ENCODE peak calls at places on chromosomes 13 and 19, in five cellular contexts. E, Y, A, B and Q are unnamed samples.

GRCh38 chr19:16405797-16406196 is 66.0 kb downstream of the EPS15L1 start:
- DNase-seq in E (no peak), Y (no peak), A (no peak), B (no peak), Q (no peak)

GRCh38 chr19:51808333-51808986 is 13.5 kb downstream of the FPR3 start:
- DNase-seq in E (no peak), Y (no peak), A (no peak), B (peak), Q (no peak)

GRCh38 chr13:98514268-98514667 is 62.6 kb downstream of the STK24 start:
- DNase-seq in E (no peak), Y (no peak), A (no peak), B (no peak), Q (no peak)

GRCh38 chr19:7401694-7402093 is 53.0 kb downstream of the ARHGEF18 start:
- DNase-seq in E (no peak), Y (no peak), A (no peak), B (no peak), Q (no peak)

GRCh38 chr19:28313633-28314032 is 899.3 kb downstream of the UQCRFS1 start:
- DNase-seq in E (no peak), Y (no peak), A (peak), B (peak), Q (no peak)

GRCh38 chr13:53126803-53127202 is 98.2 kb downstream of the OLFM4 start:
- DNase-seq in E (no peak), Y (no peak), A (peak), B (peak), Q (no peak)

GRCh38 chr13:79681069-79681468 is 200.1 kb downstream of the NDFIP2 start:
- DNase-seq in E (no peak), Y (no peak), A (no peak), B (no peak), Q (no peak)

GRCh38 chr19:5170329-5170745 is 170.3 kb downstream of the PTPRS start:
- DNase-seq in E (peak), Y (no peak), A (no peak), B (no peak), Q (peak)

GRCh38 chr13:87356314-87356713 is 314.9 kb upstream of the SLITRK5 start:
- DNase-seq in E (no peak), Y (no peak), A (no peak), B (no peak), Q (no peak)

GRCh38 chr19:7348587-7349230 is at the start of gene ARHGEF18:
- DNase-seq in E (no peak), Y (peak), A (peak), B (no peak), Q (no peak)